ENCODE peak calls at places on chromosomes 4 and X, in six cellular contexts. One of them, this sample, is unnamed.
A peak's percentile ranks its signal among the peaks of the same experiment; 100 is the strongest.

GRCh38 chr4:38174811-38175210 is 214.6 kb downstream of the PTTG2 start:
- DNase-seq in body of pancreas: no peak
- DNase-seq in HCT116: no peak
- DNase-seq in endothelial cell of umbilical vein: peak; percentile 16
- DNase-seq in uterus: no peak
- DNase-seq in A549: no peak
- DNase-seq in this sample: no peak

GRCh38 chr4:6762244-6762615 is 20.3 kb upstream of the KIAA0232 start:
- DNase-seq in body of pancreas: no peak
- DNase-seq in HCT116: no peak
- DNase-seq in endothelial cell of umbilical vein: no peak
- DNase-seq in uterus: no peak
- DNase-seq in A549: no peak
- DNase-seq in this sample: no peak

GRCh38 chrX:152821145-152821765 is 9.3 kb downstream of the CETN2 start:
- DNase-seq in body of pancreas: peak; percentile 53
- DNase-seq in HCT116: peak; percentile 18
- DNase-seq in endothelial cell of umbilical vein: peak; percentile 31
- DNase-seq in uterus: no peak
- DNase-seq in A549: peak; percentile 54
- DNase-seq in this sample: peak; percentile 11

GRCh38 chrX:2320580-2321327 is 180.0 kb downstream of the DHRSX start:
- DNase-seq in body of pancreas: peak; percentile 21
- DNase-seq in HCT116: no peak
- DNase-seq in endothelial cell of umbilical vein: no peak
- DNase-seq in uterus: no peak
- DNase-seq in A549: peak; percentile 91
- DNase-seq in this sample: no peak

GRCh38 chr4:156248921-156249320 is 295.3 kb upstream of the CTSO start:
- DNase-seq in body of pancreas: no peak
- DNase-seq in HCT116: no peak
- DNase-seq in endothelial cell of umbilical vein: no peak
- DNase-seq in uterus: no peak
- DNase-seq in A549: no peak
- DNase-seq in this sample: no peak

GRCh38 chrX:17967888-17968287 is 106.8 kb upstream of the RAI2 start:
- DNase-seq in body of pancreas: peak; percentile 55
- DNase-seq in HCT116: no peak
- DNase-seq in endothelial cell of umbilical vein: no peak
- DNase-seq in uterus: no peak
- DNase-seq in A549: no peak
- DNase-seq in this sample: no peak

GRCh38 chrX:65203545-65203944 is 227.3 kb upstream of the ZC4H2 start:
- DNase-seq in body of pancreas: peak; percentile 14
- DNase-seq in HCT116: no peak
- DNase-seq in endothelial cell of umbilical vein: no peak
- DNase-seq in uterus: no peak
- DNase-seq in A549: no peak
- DNase-seq in this sample: no peak

GRCh38 chrX:19990225-19990518 is 689 bp downstream of the BCLAF3 start:
- DNase-seq in body of pancreas: no peak
- DNase-seq in HCT116: no peak
- DNase-seq in endothelial cell of umbilical vein: peak; percentile 3
- DNase-seq in uterus: no peak
- DNase-seq in A549: no peak
- DNase-seq in this sample: no peak

GRCh38 chr4:86670739-86671138 is 76.6 kb downstream of the PTPN13 start:
- DNase-seq in body of pancreas: no peak
- DNase-seq in HCT116: no peak
- DNase-seq in endothelial cell of umbilical vein: peak; percentile 9
- DNase-seq in uterus: no peak
- DNase-seq in A549: peak; percentile 21
- DNase-seq in this sample: no peak

GRCh38 chrX:15737957-15738685 is at the start of gene CA5B:
- DNase-seq in body of pancreas: peak; percentile 98
- DNase-seq in HCT116: peak; percentile 68
- DNase-seq in endothelial cell of umbilical vein: peak; percentile 94
- DNase-seq in uterus: peak; percentile 95
- DNase-seq in A549: peak; percentile 97
- DNase-seq in this sample: peak; percentile 90

GRCh38 chrX:79556750-79557149 is 189.6 kb upstream of the ITM2A start:
- DNase-seq in body of pancreas: no peak
- DNase-seq in HCT116: no peak
- DNase-seq in endothelial cell of umbilical vein: no peak
- DNase-seq in uterus: no peak
- DNase-seq in A549: no peak
- DNase-seq in this sample: no peak

GRCh38 chr4:165402375-165402774 is 23.6 kb downstream of the CPE start:
- DNase-seq in body of pancreas: no peak
- DNase-seq in HCT116: no peak
- DNase-seq in endothelial cell of umbilical vein: no peak
- DNase-seq in uterus: no peak
- DNase-seq in A549: no peak
- DNase-seq in this sample: no peak

GRCh38 chrX:40933132-40934078 is 151.8 kb upstream of the USP9X start:
- DNase-seq in body of pancreas: no peak
- DNase-seq in HCT116: no peak
- DNase-seq in endothelial cell of umbilical vein: peak; percentile 82
- DNase-seq in uterus: no peak
- DNase-seq in A549: peak; percentile 36
- DNase-seq in this sample: peak; percentile 70

GRCh38 chr4:39308576-39308975 is 57.6 kb downstream of the RFC1 start:
- DNase-seq in body of pancreas: no peak
- DNase-seq in HCT116: no peak
- DNase-seq in endothelial cell of umbilical vein: peak; percentile 72
- DNase-seq in uterus: no peak
- DNase-seq in A549: no peak
- DNase-seq in this sample: no peak

GRCh38 chr4:123158576-123158975 is 236.2 kb upstream of the NUDT6 start:
- DNase-seq in body of pancreas: no peak
- DNase-seq in HCT116: no peak
- DNase-seq in endothelial cell of umbilical vein: peak; percentile 8
- DNase-seq in uterus: no peak
- DNase-seq in A549: no peak
- DNase-seq in this sample: no peak

GRCh38 chr4:155208258-155209054 is at the start of gene NPY2R:
- DNase-seq in body of pancreas: no peak
- DNase-seq in HCT116: no peak
- DNase-seq in endothelial cell of umbilical vein: peak; percentile 4
- DNase-seq in uterus: no peak
- DNase-seq in A549: peak; percentile 6
- DNase-seq in this sample: no peak

GRCh38 chrX:39196192-39197102 is 395.2 kb downstream of the MID1IP1 start:
- DNase-seq in body of pancreas: peak; percentile 45
- DNase-seq in HCT116: peak; percentile 26
- DNase-seq in endothelial cell of umbilical vein: no peak
- DNase-seq in uterus: peak; percentile 27
- DNase-seq in A549: no peak
- DNase-seq in this sample: no peak

GRCh38 chrX:123673813-123674212 is 59.0 kb downstream of the THOC2 start:
- DNase-seq in body of pancreas: no peak
- DNase-seq in HCT116: no peak
- DNase-seq in endothelial cell of umbilical vein: no peak
- DNase-seq in uterus: no peak
- DNase-seq in A549: no peak
- DNase-seq in this sample: no peak

GRCh38 chr4:8674311-8674885 is 81.8 kb downstream of the CPZ start:
- DNase-seq in body of pancreas: no peak
- DNase-seq in HCT116: no peak
- DNase-seq in endothelial cell of umbilical vein: no peak
- DNase-seq in uterus: no peak
- DNase-seq in A549: no peak
- DNase-seq in this sample: no peak

GRCh38 chr4:65599335-65599734 is 71.0 kb downstream of the EPHA5 start:
- DNase-seq in body of pancreas: no peak
- DNase-seq in HCT116: no peak
- DNase-seq in endothelial cell of umbilical vein: no peak
- DNase-seq in uterus: no peak
- DNase-seq in A549: peak; percentile 0
- DNase-seq in this sample: no peak

GRCh38 chr4:37441231-37442061 is 196.9 kb downstream of the NWD2 start:
- DNase-seq in body of pancreas: no peak
- DNase-seq in HCT116: peak; percentile 84
- DNase-seq in endothelial cell of umbilical vein: no peak
- DNase-seq in uterus: no peak
- DNase-seq in A549: peak; percentile 32
- DNase-seq in this sample: no peak

GRCh38 chrX:119574394-119575266 is at the start of gene UBE2A:
- DNase-seq in body of pancreas: peak; percentile 90
- DNase-seq in HCT116: peak; percentile 79
- DNase-seq in endothelial cell of umbilical vein: peak; percentile 90
- DNase-seq in uterus: peak; percentile 87
- DNase-seq in A549: peak; percentile 95
- DNase-seq in this sample: peak; percentile 93
- TF ChIP-seq POLR2A in body of pancreas: peak; percentile 94
- TF ChIP-seq POLR2A in HCT116: peak; percentile 81
- TF ChIP-seq POLR2A in endothelial cell of umbilical vein: peak; percentile 82
- TF ChIP-seq POLR2A in uterus: peak; percentile 78
- TF ChIP-seq POLR2A in A549: peak; percentile 95
- TF ChIP-seq POLR2A in this sample: peak; percentile 83

GRCh38 chrX:11261260-11261659 is 32.0 kb upstream of the AMELX start:
- DNase-seq in body of pancreas: no peak
- DNase-seq in HCT116: no peak
- DNase-seq in endothelial cell of umbilical vein: no peak
- DNase-seq in uterus: no peak
- DNase-seq in A549: no peak
- DNase-seq in this sample: no peak

GRCh38 chrX:11257711-11258110 is 35.5 kb upstream of the AMELX start:
- DNase-seq in body of pancreas: no peak
- DNase-seq in HCT116: no peak
- DNase-seq in endothelial cell of umbilical vein: no peak
- DNase-seq in uterus: no peak
- DNase-seq in A549: no peak
- DNase-seq in this sample: no peak

GRCh38 chrX:11254417-11255109 is 38.6 kb upstream of the AMELX start:
- DNase-seq in body of pancreas: no peak
- DNase-seq in HCT116: no peak
- DNase-seq in endothelial cell of umbilical vein: no peak
- DNase-seq in uterus: no peak
- DNase-seq in A549: no peak
- DNase-seq in this sample: no peak

GRCh38 chrX:11257290-11257689 is 35.9 kb upstream of the AMELX start:
- DNase-seq in body of pancreas: no peak
- DNase-seq in HCT116: no peak
- DNase-seq in endothelial cell of umbilical vein: no peak
- DNase-seq in uterus: no peak
- DNase-seq in A549: no peak
- DNase-seq in this sample: no peak

DNA sequence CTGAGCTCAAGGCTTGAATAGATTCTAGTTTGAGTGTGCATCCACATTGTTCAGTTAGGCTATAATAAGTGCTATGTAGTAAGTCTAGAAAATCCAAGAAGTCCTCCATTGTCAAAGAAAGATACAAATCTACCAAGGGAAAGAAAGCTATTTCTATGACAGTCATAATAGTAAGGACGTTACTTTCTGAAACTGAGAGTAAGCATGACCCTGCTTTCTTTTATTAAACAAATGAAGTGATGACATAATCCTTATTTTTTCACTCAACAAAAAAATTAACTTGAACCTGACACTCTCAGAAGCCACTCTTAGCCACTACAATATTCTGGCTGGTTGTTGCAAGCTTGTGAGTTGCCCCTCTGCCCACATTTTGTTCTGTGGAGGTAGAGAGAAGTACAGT is 33.8 kb upstream of the AMELX start:
- DNase-seq in body of pancreas: no peak
- DNase-seq in HCT116: no peak
- DNase-seq in endothelial cell of umbilical vein: no peak
- DNase-seq in uterus: no peak
- DNase-seq in A549: no peak
- DNase-seq in this sample: no peak
- TF ChIP-seq POLR2A in body of pancreas: no peak
- TF ChIP-seq POLR2A in HCT116: no peak
- TF ChIP-seq POLR2A in endothelial cell of umbilical vein: no peak
- TF ChIP-seq POLR2A in uterus: no peak
- TF ChIP-seq POLR2A in A549: no peak
- TF ChIP-seq POLR2A in this sample: no peak

GRCh38 chr4:56435748-56436442 is at the start of gene PAICS:
- DNase-seq in body of pancreas: peak; percentile 94
- DNase-seq in HCT116: peak; percentile 84
- DNase-seq in endothelial cell of umbilical vein: peak; percentile 97
- DNase-seq in uterus: peak; percentile 94
- DNase-seq in A549: peak; percentile 93
- DNase-seq in this sample: peak; percentile 96
- TF ChIP-seq POLR2A in body of pancreas: peak; percentile 54
- TF ChIP-seq POLR2A in HCT116: peak; percentile 58
- TF ChIP-seq POLR2A in endothelial cell of umbilical vein: peak; percentile 20
- TF ChIP-seq POLR2A in uterus: peak; percentile 30
- TF ChIP-seq POLR2A in A549: peak; percentile 68
- TF ChIP-seq POLR2A in this sample: peak; percentile 77

DNA sequence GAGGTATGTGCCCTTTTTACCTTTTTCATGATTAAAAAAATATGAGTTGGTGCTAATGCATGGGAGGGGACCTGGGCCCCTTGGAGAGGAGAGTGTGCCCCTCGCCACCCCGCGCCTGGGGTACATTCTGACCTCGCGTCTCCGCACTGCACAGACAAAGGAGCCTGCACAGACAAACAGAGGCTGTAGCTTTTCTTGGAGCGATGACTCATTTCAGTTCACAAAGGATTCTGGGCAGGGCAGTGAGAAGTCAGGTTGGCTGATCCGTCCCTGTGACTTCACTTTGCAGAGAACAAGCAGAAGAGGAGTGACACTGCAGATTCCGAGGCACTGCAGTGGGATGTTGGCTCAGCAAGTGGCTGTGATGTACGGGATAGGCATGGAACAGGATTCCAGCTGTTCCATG is 82.9 kb downstream of the STOX2 start:
- DNase-seq in body of pancreas: peak; percentile 55
- DNase-seq in HCT116: peak; percentile 68
- DNase-seq in endothelial cell of umbilical vein: peak; percentile 55
- DNase-seq in uterus: peak; percentile 54
- DNase-seq in A549: peak; percentile 95
- DNase-seq in this sample: no peak
- TF ChIP-seq POLR2A in body of pancreas: peak; percentile 3
- TF ChIP-seq POLR2A in HCT116: peak; percentile 31
- TF ChIP-seq POLR2A in endothelial cell of umbilical vein: no peak
- TF ChIP-seq POLR2A in uterus: peak; percentile 26
- TF ChIP-seq POLR2A in A549: peak; percentile 81
- TF ChIP-seq POLR2A in this sample: no peak

DNA sequence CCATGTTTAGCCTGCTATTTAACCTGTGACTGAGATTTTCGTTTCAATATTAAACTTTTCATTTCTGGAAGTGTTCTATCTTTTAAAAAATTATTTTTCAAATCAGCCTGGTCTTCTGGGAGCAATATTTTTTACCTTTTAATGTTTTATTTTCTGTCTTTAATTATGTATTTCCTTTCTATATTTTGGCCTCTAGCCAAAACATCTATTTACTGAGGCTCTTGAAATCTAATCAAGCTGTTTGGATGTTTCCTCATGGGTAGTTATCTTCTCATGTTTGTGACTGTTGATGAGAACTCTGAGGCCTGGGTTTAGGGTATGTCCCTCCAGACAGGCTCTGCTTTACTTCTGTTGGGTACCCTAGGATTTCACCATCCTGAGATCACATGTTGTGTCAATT is 10.3 kb upstream of the SLC10A4 start:
- DNase-seq in body of pancreas: no peak
- DNase-seq in HCT116: no peak
- DNase-seq in endothelial cell of umbilical vein: no peak
- DNase-seq in uterus: no peak
- DNase-seq in A549: no peak
- DNase-seq in this sample: no peak
- TF ChIP-seq POLR2A in body of pancreas: no peak
- TF ChIP-seq POLR2A in HCT116: no peak
- TF ChIP-seq POLR2A in endothelial cell of umbilical vein: no peak
- TF ChIP-seq POLR2A in uterus: no peak
- TF ChIP-seq POLR2A in A549: no peak
- TF ChIP-seq POLR2A in this sample: no peak

GRCh38 chrX:134990475-134991473 is at the start of gene SMIM10:
- DNase-seq in body of pancreas: peak; percentile 52
- DNase-seq in HCT116: no peak
- DNase-seq in endothelial cell of umbilical vein: peak; percentile 52
- DNase-seq in uterus: peak; percentile 85
- DNase-seq in A549: peak; percentile 5
- DNase-seq in this sample: peak; percentile 82
- TF ChIP-seq POLR2A in body of pancreas: no peak
- TF ChIP-seq POLR2A in HCT116: no peak
- TF ChIP-seq POLR2A in endothelial cell of umbilical vein: no peak
- TF ChIP-seq POLR2A in uterus: no peak
- TF ChIP-seq POLR2A in A549: no peak
- TF ChIP-seq POLR2A in this sample: peak; percentile 67